ENCODE peak calls at places on chromosomes 13 and 19, in ten cellular contexts. U is naive thymus-derived CD4-positive, alpha-beta T cell; E is esophagus muscularis mucosa; I is astrocyte; W is aorta; S is H1; B is left lung; X is body of pancreas; T is cardiac muscle cell; V is heart left ventricle. A is an unnamed sample. For H3K4me1 and H3K36me3, the result is how much of the 10 kb centered on the place peaks cover.

GRCh38 chr13:53250272-53250875 is 221.8 kb downstream of the OLFM4 start:
- DNase-seq in U (no peak), E (no peak), I (peak), W (no peak), S (no peak), B (no peak), X (peak), T (peak), V (no peak), A (no peak)

GRCh38 chr13:93670858-93671257 is 444.3 kb downstream of the GPC6 start:
- DNase-seq in U (no peak), E (no peak), I (no peak), W (no peak), S (no peak), B (no peak), X (no peak), T (no peak), V (no peak), A (no peak)

GRCh38 chr13:78192721-78193120 is 274.1 kb upstream of the EDNRB start:
- DNase-seq in U (no peak), E (no peak), I (peak), W (no peak), S (no peak), B (no peak), X (no peak), T (no peak), V (no peak), A (no peak)

GRCh38 chr13:91155512-91156114 is 191.9 kb upstream of the MIR17HG start:
- DNase-seq in U (no peak), E (no peak), I (no peak), W (no peak), S (no peak), B (no peak), X (no peak), T (no peak), V (no peak), A (no peak)

GRCh38 chr19:19382118-19382517 is 23.4 kb upstream of the GATAD2A start:
- DNase-seq in U (no peak), E (no peak), I (no peak), W (no peak), S (no peak), B (no peak), X (no peak), T (no peak), V (no peak), A (no peak)

GRCh38 chr13:53201454-53202225 is 173.0 kb downstream of the OLFM4 start:
- DNase-seq in U (peak), E (no peak), I (no peak), W (no peak), S (peak), B (peak), X (peak), T (peak), V (peak), A (no peak)

GRCh38 chr13:105033999-105034398 is 1501.5 kb downstream of the EFNB2 start:
- DNase-seq in U (no peak), E (no peak), I (no peak), W (no peak), S (no peak), B (no peak), X (no peak), T (no peak), V (no peak), A (no peak)

GRCh38 chr13:50167224-50167947 is 152.1 kb downstream of the KCNRG start:
- DNase-seq in U (no peak), E (no peak), I (no peak), W (no peak), S (no peak), B (no peak), X (no peak), T (no peak), V (no peak), A (no peak)

GRCh38 chr13:23087884-23088283 is 92.9 kb upstream of the SGCG start:
- DNase-seq in U (no peak), E (no peak), I (no peak), W (no peak), S (peak), B (no peak), X (peak), T (peak), V (no peak), A (no peak)

GRCh38 chr19:33698576-33699435 is 77.1 kb downstream of the CHST8 start:
- DNase-seq in U (no peak), E (no peak), I (no peak), W (peak), S (no peak), B (no peak), X (no peak), T (no peak), V (no peak), A (no peak)

GRCh38 chr19:50328257-50329145 is 676 bp downstream of the KCNC3 start:
- DNase-seq in U (no peak), E (no peak), I (no peak), W (peak), S (peak), B (peak), X (peak), T (no peak), V (peak), A (no peak)

GRCh38 chr13:40508112-40508511 is 158.3 kb downstream of the FOXO1 start:
- DNase-seq in U (peak), E (no peak), I (peak), W (no peak), S (no peak), B (no peak), X (no peak), T (peak), V (no peak), A (no peak)

GRCh38 chr13:18952225-18953016 is 229.2 kb downstream of the TUBA3C start:
- DNase-seq in U (no peak), E (peak), I (no peak), W (peak), S (no peak), B (no peak), X (no peak), T (no peak), V (no peak), A (no peak)

GRCh38 chr13:85693889-85694511 is 105.2 kb downstream of the SLITRK6 start:
- DNase-seq in U (no peak), E (no peak), I (peak), W (no peak), S (no peak), B (no peak), X (no peak), T (peak), V (no peak), A (no peak)

GRCh38 chr19:16377521-16377920 is 52.9 kb downstream of the KLF2 start:
- DNase-seq in U (no peak), E (no peak), I (no peak), W (no peak), S (no peak), B (no peak), X (no peak), T (no peak), V (no peak), A (no peak)

GRCh38 chr13:25085125-25085742 is 10.7 kb upstream of the PABPC3 start:
- DNase-seq in U (no peak), E (peak), I (peak), W (no peak), S (no peak), B (no peak), X (peak), T (peak), V (no peak), A (no peak)

GRCh38 chr13:111398715-111399299 is 78.4 kb downstream of the TEX29 start:
- DNase-seq in U (no peak), E (no peak), I (no peak), W (peak), S (no peak), B (peak), X (no peak), T (no peak), V (no peak), A (no peak)

GRCh38 chr19:21638776-21639175 is 128.6 kb downstream of the ZNF100 start:
- DNase-seq in U (no peak), E (no peak), I (no peak), W (no peak), S (no peak), B (no peak), X (no peak), T (no peak), V (no peak), A (no peak)

GRCh38 chr13:23741879-23742510 is 147.2 kb downstream of the MIPEP start:
- DNase-seq in U (no peak), E (no peak), I (no peak), W (no peak), S (peak), B (no peak), X (no peak), T (no peak), V (no peak), A (no peak)

GRCh38 chr13:76886292-76887061 is at the start of gene KCTD12:
- DNase-seq in U (peak), E (peak), I (peak), W (peak), S (no peak), B (peak), X (peak), T (peak), V (peak), A (peak)

GRCh38 chr13:111474136-111475002 is 153.9 kb downstream of the TEX29 start:
- DNase-seq in U (no peak), E (no peak), I (peak), W (no peak), S (peak), B (no peak), X (no peak), T (peak), V (no peak), A (no peak)

GRCh38 chr13:110408286-110408685 is 101.2 kb downstream of the COL4A2 start:
- DNase-seq in U (no peak), E (no peak), I (no peak), W (peak), S (no peak), B (no peak), X (no peak), T (no peak), V (no peak), A (no peak)

GRCh38 chr13:43838909-43839308 is 40.6 kb downstream of the CCDC122 start:
- DNase-seq in U (no peak), E (no peak), I (peak), W (no peak), S (no peak), B (no peak), X (no peak), T (peak), V (no peak), A (no peak)

GRCh38 chr13:48401480-48401879 is 11.4 kb downstream of the LPAR6 start:
- DNase-seq in U (no peak), E (no peak), I (no peak), W (no peak), S (no peak), B (no peak), X (no peak), T (no peak), V (no peak), A (no peak)

GRCh38 chr19:33386361-33386858 is 12.9 kb downstream of the CEBPG start:
- DNase-seq in U (no peak), E (no peak), I (no peak), W (peak), S (no peak), B (peak), X (no peak), T (no peak), V (peak), A (no peak)

GRCh38 chr19:5697022-5697889 is 7.2 kb downstream of the RPL36 start:
- DNase-seq in U (no peak), E (no peak), I (no peak), W (no peak), S (no peak), B (no peak), X (peak), T (no peak), V (no peak), A (no peak)

GRCh38 chr19:42410371-42410770 is 16.8 kb downstream of the LIPE start:
- DNase-seq in U (no peak), E (no peak), I (no peak), W (no peak), S (no peak), B (peak), X (no peak), T (no peak), V (no peak), A (no peak)

GRCh38 chr13:20796791-20797513 is 23.2 kb upstream of the EEF1AKMT1 start:
- DNase-seq in U (no peak), E (no peak), I (peak), W (no peak), S (no peak), B (no peak), X (no peak), T (no peak), V (no peak), A (no peak)

GRCh38 chr13:36447501-36447900 is 15.2 kb downstream of the CCNA1 start:
- DNase-seq in U (no peak), E (no peak), I (peak), W (no peak), S (no peak), B (no peak), X (no peak), T (peak), V (no peak), A (no peak)

GRCh38 chr19:37007587-37008220 is 70.5 kb upstream of the ZNF420 start:
- DNase-seq in U (peak), E (no peak), I (peak), W (peak), S (no peak), B (peak), X (peak), T (peak), V (peak), A (no peak)

GRCh38 chr19:16829822-16830289 is 658 bp downstream of the SIN3B start:
- DNase-seq in U (no peak), E (no peak), I (no peak), W (no peak), S (no peak), B (no peak), X (no peak), T (no peak), V (no peak), A (no peak)

GRCh38 chr19:53545271-53546065 is 7.5 kb downstream of the ZNF331 start:
- DNase-seq in U (no peak), E (no peak), I (peak), W (no peak), S (no peak), B (peak), X (no peak), T (no peak), V (no peak), A (no peak)

GRCh38 chr13:93039131-93039530 is 187.5 kb upstream of the GPC6 start:
- DNase-seq in U (no peak), E (no peak), I (peak), W (no peak), S (no peak), B (no peak), X (no peak), T (peak), V (no peak), A (no peak)

GRCh38 chr19:9945319-9945966 is 9.1 kb upstream of the OLFM2 start:
- DNase-seq in U (no peak), E (peak), I (peak), W (peak), S (no peak), B (no peak), X (peak), T (peak), V (peak), A (no peak)

GRCh38 chr13:49086711-49087110 is 111.0 kb downstream of the FNDC3A start:
- DNase-seq in U (no peak), E (no peak), I (peak), W (no peak), S (no peak), B (no peak), X (no peak), T (peak), V (no peak), A (no peak)

GRCh38 chr13:79404361-79404760 is 1.7 kb downstream of the RBM26 start:
- DNase-seq in U (no peak), E (no peak), I (no peak), W (no peak), S (no peak), B (no peak), X (no peak), T (no peak), V (no peak), A (no peak)
- H3K4me1 ChIP-seq in U (under half), E (under half), I (under half), W (under half), S (under half), B (half or more), X (half or more), T (under half), V (under half), A (under half)

GRCh38 chr19:35267818-35268545 is 780 bp upstream of the USF2 start:
- DNase-seq in U (peak), E (no peak), I (peak), W (peak), S (peak), B (peak), X (peak), T (peak), V (peak), A (peak)
- H3K36me3 ChIP-seq in U (under half), E (under half), I (under half), W (under half), S (under half), B (under half), X (under half), T (under half), V (under half), A (under half)

GRCh38 chr19:40717880-40718773 is 1.2 kb downstream of the ITPKC start:
- DNase-seq in U (no peak), E (no peak), I (no peak), W (peak), S (no peak), B (peak), X (peak), T (peak), V (peak), A (no peak)
- H3K4me3 ChIP-seq in U (peak), E (peak), I (peak), W (peak), S (peak), B (peak), X (peak), T (peak), V (peak), A (peak)

GRCh38 chr19:1270168-1270853 is 1.2 kb downstream of the CIRBP start:
- DNase-seq in U (no peak), E (no peak), I (no peak), W (no peak), S (no peak), B (no peak), X (no peak), T (no peak), V (no peak), A (no peak)

GRCh38 chr19:1268392-1269064 is 604 bp upstream of the CIRBP start:
- DNase-seq in U (no peak), E (no peak), I (no peak), W (no peak), S (no peak), B (peak), X (no peak), T (no peak), V (no peak), A (no peak)

GRCh38 chr19:1269478-1270167 is 491 bp downstream of the CIRBP start:
- DNase-seq in U (peak), E (no peak), I (peak), W (peak), S (peak), B (peak), X (peak), T (peak), V (peak), A (peak)

GRCh38 chr19:1267441-1268391 is 1.4 kb upstream of the CIRBP start:
- DNase-seq in U (no peak), E (no peak), I (no peak), W (no peak), S (no peak), B (no peak), X (peak), T (no peak), V (no peak), A (peak)

GRCh38 chr19:1269065-1269477 is at the start of gene CIRBP:
- DNase-seq in U (peak), E (peak), I (peak), W (peak), S (peak), B (peak), X (peak), T (peak), V (peak), A (peak)
- H3K4me1 ChIP-seq in U (half or more), E (half or more), I (half or more), W (under half), S (under half), B (half or more), X (half or more), T (under half), V (half or more), A (half or more)

GRCh38 chr19:41235480-41235879 is 16.5 kb downstream of the AXL start:
- DNase-seq in U (no peak), E (no peak), I (no peak), W (no peak), S (no peak), B (no peak), X (no peak), T (no peak), V (no peak), A (no peak)

GRCh38 chr19:41239363-41239762 is 20.3 kb downstream of the AXL start:
- DNase-seq in U (no peak), E (no peak), I (no peak), W (no peak), S (no peak), B (peak), X (no peak), T (no peak), V (no peak), A (no peak)

GRCh38 chr19:41239961-41240574 is 21.0 kb downstream of the AXL start:
- DNase-seq in U (no peak), E (no peak), I (no peak), W (no peak), S (no peak), B (no peak), X (no peak), T (no peak), V (no peak), A (no peak)

GRCh38 chr19:41234512-41235208 is 15.6 kb downstream of the AXL start:
- DNase-seq in U (no peak), E (no peak), I (no peak), W (no peak), S (no peak), B (no peak), X (no peak), T (no peak), V (no peak), A (no peak)

GRCh38 chr19:41238244-41238643 is 19.2 kb downstream of the AXL start:
- DNase-seq in U (no peak), E (no peak), I (no peak), W (no peak), S (no peak), B (peak), X (no peak), T (no peak), V (no peak), A (no peak)
- H3K36me3 ChIP-seq in U (under half), E (half or more), I (half or more), W (under half), S (under half), B (under half), X (under half), T (under half), V (half or more), A (under half)

A was measured in effector memory CD4-positive, alpha-beta T cell.